ENCODE peak calls at places on chromosomes 16 and 17, in ten cellular contexts. B, S, T, O, E, I, G, Q, X and M are unnamed samples.
A peak's percentile ranks its signal among the peaks of the same experiment; 100 is the strongest.

GRCh38 chr16:25143898-25144297 is 32.4 kb downstream of the LCMT1 start:
- DNase-seq in B (no peak), S (peak; percentile 26), T (no peak), O (peak; percentile 36), E (no peak), I (no peak), G (no peak), Q (no peak), X (no peak), M (no peak)

GRCh38 chr17:35046740-35047283 is 16.7 kb downstream of the RFFL start:
- DNase-seq in B (peak; percentile 31), S (peak; percentile 51), T (no peak), O (no peak), E (no peak), I (no peak), G (no peak), Q (peak; percentile 47), X (peak; percentile 45), M (peak; percentile 82)

GRCh38 chr16:48597563-48598392 is 12.2 kb downstream of the N4BP1 start:
- DNase-seq in B (no peak), S (no peak), T (no peak), O (no peak), E (no peak), I (peak; percentile 39), G (no peak), Q (peak; percentile 55), X (no peak), M (no peak)

GRCh38 chr17:60577147-60577925 is 22.7 kb upstream of the PPM1D start:
- DNase-seq in B (no peak), S (no peak), T (no peak), O (no peak), E (no peak), I (peak; percentile 7), G (no peak), Q (peak; percentile 72), X (no peak), M (peak; percentile 51)

GRCh38 chr16:47342055-47342454 is 118.8 kb downstream of the ITFG1 start:
- DNase-seq in B (no peak), S (no peak), T (no peak), O (no peak), E (no peak), I (no peak), G (no peak), Q (peak; percentile 1), X (no peak), M (no peak)

GRCh38 chr17:347309-347708 is 5.3 kb downstream of the RPH3AL start:
- DNase-seq in B (no peak), S (no peak), T (peak; percentile 54), O (no peak), E (no peak), I (no peak), G (no peak), Q (no peak), X (no peak), M (no peak)

GRCh38 chr16:75433732-75434413 is 570 bp upstream of the CFDP1 start:
- DNase-seq in B (peak; percentile 65), S (peak; percentile 83), T (peak; percentile 70), O (peak; percentile 69), E (peak; percentile 60), I (peak; percentile 96), G (peak; percentile 87), Q (peak; percentile 97), X (no peak), M (peak; percentile 85)

GRCh38 chr16:48788475-48788874 is 178.5 kb upstream of the N4BP1 start:
- DNase-seq in B (no peak), S (no peak), T (no peak), O (no peak), E (no peak), I (no peak), G (no peak), Q (no peak), X (no peak), M (no peak)

GRCh38 chr17:41504126-41504977 is 1.1 kb downstream of the KRT13 start:
- DNase-seq in B (no peak), S (no peak), T (no peak), O (no peak), E (no peak), I (no peak), G (no peak), Q (peak; percentile 69), X (no peak), M (no peak)

GRCh38 chr17:55996826-55997225 is 156.4 kb upstream of the ANKFN1 start:
- DNase-seq in B (no peak), S (no peak), T (no peak), O (no peak), E (no peak), I (peak; percentile 17), G (no peak), Q (peak; percentile 4), X (no peak), M (no peak)
- TF ChIP-seq CTCF in B (no peak), S (peak; percentile 30), T (no peak), O (no peak), E (peak; percentile 23), I (peak; percentile 74), G (no peak), Q (peak; percentile 21), X (no peak), M (no peak)

DNA sequence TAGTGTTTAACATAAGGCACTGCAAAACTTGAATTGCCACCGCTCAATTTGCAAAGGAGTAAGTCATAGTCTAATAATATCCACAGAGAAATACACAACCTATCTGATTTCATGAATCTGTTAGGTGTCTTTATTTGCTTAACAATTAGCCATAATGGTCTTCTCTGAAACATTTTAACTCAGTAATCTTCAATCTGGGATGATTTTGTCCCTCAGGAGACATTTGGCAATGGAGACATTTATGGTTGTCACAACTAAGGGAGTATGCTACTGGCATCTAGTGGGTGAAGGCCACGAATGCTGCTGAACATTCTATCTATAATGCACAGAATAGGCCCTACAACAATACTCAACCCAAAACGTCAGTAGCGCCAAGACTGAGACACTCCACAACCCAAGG is 4.3 kb downstream of the UBE2G1 start:
- DNase-seq in B (no peak), S (no peak), T (no peak), O (no peak), E (no peak), I (no peak), G (no peak), Q (no peak), X (no peak), M (no peak)
- TF ChIP-seq CTCF in B (no peak), S (no peak), T (no peak), O (peak; percentile 42), E (no peak), I (no peak), G (no peak), Q (no peak), X (no peak), M (no peak)

GRCh38 chr17:46756061-46756735 is 62.3 kb downstream of the WNT3 start:
- DNase-seq in B (no peak), S (no peak), T (no peak), O (no peak), E (no peak), I (no peak), G (no peak), Q (no peak), X (no peak), M (no peak)
- TF ChIP-seq CTCF in B (no peak), S (no peak), T (no peak), O (no peak), E (no peak), I (no peak), G (no peak), Q (no peak), X (no peak), M (no peak)

DNA sequence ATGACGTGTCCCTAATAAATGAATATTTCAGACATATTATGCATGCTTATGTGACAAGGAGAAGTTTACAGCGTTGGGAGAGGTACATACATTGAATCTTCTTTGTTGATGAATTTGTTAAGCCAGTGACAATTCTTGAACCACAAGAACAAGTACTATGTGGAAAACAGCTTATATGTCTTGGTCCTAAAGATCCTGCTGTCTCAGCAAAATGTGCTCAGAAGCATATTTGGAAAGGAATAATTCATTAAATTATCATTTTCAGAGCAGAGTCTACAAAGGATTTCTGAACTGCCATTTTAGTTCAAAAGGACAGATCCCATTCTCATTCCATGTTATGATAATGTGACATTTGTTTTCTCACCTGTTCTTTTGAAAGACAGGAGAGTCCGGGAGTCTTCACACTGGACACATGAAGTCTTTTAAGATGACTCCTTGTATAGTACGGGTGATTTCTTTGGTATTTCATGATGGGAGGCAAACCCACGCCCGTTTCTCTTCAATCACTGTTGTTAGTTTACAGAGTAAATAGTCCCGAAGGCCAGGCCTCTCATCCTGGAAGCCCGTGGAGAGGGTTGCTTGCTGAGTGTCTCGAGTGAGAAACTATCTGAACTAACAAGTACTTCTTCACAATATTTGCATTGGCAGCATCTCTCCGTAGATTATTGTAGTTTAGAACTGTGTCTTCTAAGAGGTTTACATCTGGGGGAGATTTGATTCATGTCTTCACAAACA is 26.7 kb downstream of the VPS35L start:
- DNase-seq in B (no peak), S (no peak), T (no peak), O (no peak), E (no peak), I (no peak), G (no peak), Q (no peak), X (no peak), M (no peak)
- TF ChIP-seq CTCF in B (no peak), S (no peak), T (no peak), O (no peak), E (no peak), I (no peak), G (no peak), Q (no peak), X (no peak), M (no peak)

DNA sequence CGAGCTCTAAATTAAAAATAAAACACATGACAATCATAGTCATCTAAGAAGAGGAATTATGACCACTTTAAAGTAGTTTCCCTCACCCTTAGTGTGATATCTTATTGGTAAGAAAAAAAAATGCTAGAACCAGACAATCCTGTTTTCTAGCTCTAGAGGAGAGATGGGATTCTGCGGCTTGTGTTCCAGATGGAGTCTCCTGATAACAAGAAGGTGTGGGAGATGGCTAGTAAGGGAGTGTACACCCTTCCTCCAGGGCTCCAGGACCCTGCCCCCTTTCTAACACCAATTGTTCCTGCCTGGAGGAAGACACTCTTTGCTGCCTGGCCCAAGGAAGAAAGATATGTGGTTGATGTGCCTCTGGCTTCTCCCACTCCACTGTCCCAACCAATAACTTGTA is 68.8 kb upstream of the FBXO47 start:
- DNase-seq in B (no peak), S (no peak), T (no peak), O (no peak), E (no peak), I (no peak), G (no peak), Q (no peak), X (no peak), M (no peak)
- TF ChIP-seq CTCF in B (no peak), S (no peak), T (no peak), O (no peak), E (no peak), I (no peak), G (no peak), Q (no peak), X (no peak), M (no peak)

GRCh38 chr16:79997257-79997656 is 396.7 kb upstream of the MAF start:
- DNase-seq in B (no peak), S (peak; percentile 50), T (no peak), O (no peak), E (no peak), I (peak; percentile 17), G (no peak), Q (peak; percentile 26), X (no peak), M (peak; percentile 26)
- TF ChIP-seq CTCF in B (no peak), S (peak; percentile 62), T (peak; percentile 53), O (peak; percentile 30), E (no peak), I (peak; percentile 87), G (no peak), Q (peak; percentile 56), X (no peak), M (peak; percentile 38)